ENCODE peak calls at places on chromosomes 1 and 21, in seven cellular contexts. I, D, N, L, V, R and F are unnamed samples.
A peak's percentile ranks its signal among the peaks of the same experiment; 100 is the strongest.

GRCh38 chr1:115006191-115006590 is 23.4 kb upstream of the TSHB start:
- DNase-seq in N (no peak), R (peak; percentile 78), V (no peak), D (no peak), L (no peak), I (no peak), F (no peak)

GRCh38 chr1:5254131-5254725 is 599.8 kb downstream of the AJAP1 start:
- DNase-seq in L (no peak), I (no peak), V (no peak), D (no peak), R (no peak), N (no peak), F (no peak)

GRCh38 chr1:37056201-37056764 is 22.0 kb upstream of the GRIK3 start:
- DNase-seq in D (no peak), N (no peak), R (no peak), I (no peak), V (no peak), L (no peak), F (no peak)

GRCh38 chr21:46050651-46051378 is 47.1 kb upstream of the COL6A2 start:
- DNase-seq in R (no peak), V (no peak), I (no peak), N (no peak), L (no peak), D (no peak), F (no peak)

GRCh38 chr1:205519541-205520131 is 15.2 kb downstream of the CDK18 start:
- DNase-seq in I (no peak), V (no peak), R (no peak), D (no peak), N (peak; percentile 57), L (peak; percentile 31), F (no peak)

GRCh38 chr1:31701137-31701736 is 2.6 kb downstream of the COL16A1 start:
- DNase-seq in N (peak; percentile 99), I (peak; percentile 99), L (peak; percentile 98), D (peak; percentile 76), R (peak; percentile 93), V (peak; percentile 97), F (peak; percentile 99)

GRCh38 chr1:78370356-78370755 is 120.4 kb upstream of the PTGFR start:
- DNase-seq in R (peak; percentile 73), D (no peak), L (peak; percentile 51), N (peak; percentile 53), I (peak; percentile 61), V (peak; percentile 76), F (peak; percentile 72)

GRCh38 chr21:25373126-25374082 is 233.9 kb downstream of the MRPL39 start:
- DNase-seq in I (no peak), D (no peak), R (no peak), V (peak; percentile 20), L (no peak), N (no peak), F (no peak)

GRCh38 chr1:20349971-20350370 is 59.3 kb downstream of the VWA5B1 start:
- DNase-seq in R (no peak), I (no peak), N (no peak), L (no peak), D (no peak), V (no peak), F (no peak)

GRCh38 chr1:246642719-246643118 is 76.5 kb downstream of the CNST start:
- DNase-seq in D (no peak), N (no peak), V (no peak), L (no peak), R (no peak), I (no peak), F (no peak)

GRCh38 chr1:190436615-190437014 is 41.0 kb downstream of the BRINP3 start:
- DNase-seq in V (peak; percentile 56), D (no peak), N (peak; percentile 70), R (peak; percentile 1), L (peak; percentile 42), I (peak; percentile 47), F (peak; percentile 58)

GRCh38 chr1:41658444-41659158 is 174.1 kb upstream of the EDN2 start:
- DNase-seq in I (no peak), D (no peak), R (no peak), L (no peak), N (no peak), V (no peak), F (no peak)

GRCh38 chr1:224170748-224171478 is 12.1 kb upstream of the DEGS1 start:
- DNase-seq in L (peak; percentile 43), D (no peak), R (peak; percentile 28), V (peak; percentile 15), I (peak; percentile 42), N (no peak), F (peak; percentile 16)
- TF ChIP-seq CTCF in L (peak; percentile 50), D (peak; percentile 31), R (peak; percentile 68), V (peak; percentile 50), I (peak; percentile 34), N (peak; percentile 21), F (peak; percentile 24)

DNA sequence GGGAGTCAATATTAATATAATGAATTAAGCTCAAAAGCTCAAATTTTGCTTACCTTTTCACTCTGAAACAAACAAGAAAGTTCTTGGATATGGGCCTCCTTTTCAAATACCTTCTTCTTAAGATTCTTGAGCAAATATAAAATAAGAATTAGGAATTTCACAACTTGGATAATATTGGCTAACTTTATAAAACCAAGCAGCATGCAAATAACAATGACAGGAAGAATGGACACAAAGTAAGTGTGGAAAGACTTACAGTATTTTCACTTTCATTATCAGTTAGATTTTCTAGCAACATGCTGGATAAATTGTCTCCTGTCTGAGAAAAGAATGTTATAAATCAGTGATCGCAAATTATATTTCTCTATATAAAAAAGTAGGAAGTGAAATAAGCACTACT is 13.2 kb downstream of the ODF2L start:
- DNase-seq in L (peak; percentile 51), V (peak; percentile 15), I (peak; percentile 46), N (peak; percentile 48), R (no peak), D (no peak), F (peak; percentile 60)
- H3K4me3 ChIP-seq in L (no peak overlapping the region), V (no peak overlapping the region), I (no peak overlapping the region), N (peak overlapping the region; percentile 23), R (peak overlapping the region; percentile 38), D (no peak overlapping the region), F (no peak overlapping the region)

GRCh38 chr21:44354775-44355771 is 1.7 kb downstream of the TRPM2 start:
- DNase-seq in L (no peak), I (no peak), N (no peak), V (no peak), D (no peak), R (no peak), F (no peak)

GRCh38 chr21:44353200-44353970 is at the start of gene TRPM2:
- DNase-seq in L (peak; percentile 43), D (no peak), V (no peak), N (peak; percentile 9), I (peak; percentile 56), R (no peak), F (peak; percentile 16)

GRCh38 chr21:44351535-44352252 is 1.7 kb upstream of the TRPM2 start:
- DNase-seq in N (no peak), I (no peak), D (no peak), R (no peak), L (no peak), V (no peak), F (no peak)

GRCh38 chr21:44352253-44352860 is 1.1 kb upstream of the TRPM2 start:
- DNase-seq in I (no peak), N (no peak), D (no peak), L (no peak), R (no peak), V (no peak), F (no peak)

DNA sequence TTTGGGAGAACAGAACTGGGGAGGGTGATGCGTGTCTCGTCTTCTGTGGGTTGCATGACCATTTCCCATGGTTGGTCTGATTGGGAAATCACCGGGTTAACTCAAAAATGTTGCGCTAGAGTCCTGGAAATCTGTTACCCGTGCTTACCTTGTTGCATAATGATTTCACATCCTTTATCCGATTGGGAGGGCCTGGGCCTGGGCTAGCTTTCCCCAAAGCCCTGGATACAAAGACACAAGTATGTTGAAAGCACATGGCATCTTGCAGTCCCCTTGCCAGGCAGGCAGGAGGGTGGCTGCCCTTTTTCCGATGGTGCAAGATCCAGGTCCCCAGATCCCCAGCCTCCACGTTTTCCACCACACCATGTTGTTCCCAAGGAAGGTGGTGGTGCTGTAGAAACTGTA is 582 bp downstream of the TRPM2 start:
- DNase-seq in N (no peak), R (no peak), L (no peak), D (no peak), V (no peak), I (no peak), F (no peak)
- TF ChIP-seq CTCF in N (no peak), R (no peak), L (no peak), D (no peak), V (no peak), I (no peak), F (no peak)

GRCh38 chr1:59005491-59006308 is 221.9 kb upstream of the JUN start:
- DNase-seq in L (no peak), I (no peak), N (no peak), V (no peak), D (no peak), R (no peak), F (no peak)
- H3K4me3 ChIP-seq in L (no peak overlapping the region), I (no peak overlapping the region), N (no peak overlapping the region), V (no peak overlapping the region), D (no peak overlapping the region), R (no peak overlapping the region), F (no peak overlapping the region)